ENCODE peak calls at places on chromosome 12, in ten cellular contexts. J, P, B, Z, R, D, Q, H, A and S are unnamed samples.

GRCh38 chr12:96053476-96054261 is 18.3 kb upstream of the LTA4H start:
- DNase-seq in H (no peak), B (no peak), J (no peak), A (no peak), P (no peak), R (no peak), D (no peak), Z (no peak), Q (no peak), S (no peak)

GRCh38 chr12:59650594-59651229 is 54.9 kb downstream of the SLC16A7 start:
- DNase-seq in P (no peak), J (no peak), D (no peak), A (no peak), Z (no peak), H (peak), B (no peak), Q (peak), R (peak), S (no peak)

GRCh38 chr12:111753144-111753881 is 13.4 kb upstream of the ALDH2 start:
- DNase-seq in R (peak), Q (peak), A (peak), D (peak), P (no peak), B (no peak), H (peak), J (no peak), Z (peak), S (no peak)

GRCh38 chr12:42477931-42478330 is 111.6 kb downstream of the PRICKLE1 start:
- DNase-seq in D (peak), Z (no peak), H (no peak), P (no peak), R (peak), B (no peak), J (no peak), A (no peak), Q (no peak), S (no peak)

GRCh38 chr12:18468521-18469075 is 207.3 kb downstream of the PIK3C2G start:
- DNase-seq in B (no peak), Q (no peak), A (peak), R (peak), D (peak), H (peak), P (no peak), J (no peak), Z (no peak), S (no peak)

GRCh38 chr12:121796855-121797751 is 3.6 kb upstream of the RHOF start:
- DNase-seq in R (peak), Q (peak), J (no peak), Z (no peak), P (no peak), H (peak), A (no peak), B (no peak), D (peak), S (no peak)

GRCh38 chr12:127240249-127240929 is 1026.6 kb upstream of the TMEM132C start:
- DNase-seq in J (no peak), R (no peak), B (no peak), D (no peak), Q (peak), A (no peak), H (no peak), Z (no peak), P (no peak), S (no peak)

GRCh38 chr12:25272937-25273526 is 22.3 kb upstream of the KRAS start:
- DNase-seq in A (no peak), Z (no peak), H (no peak), B (no peak), Q (no peak), J (no peak), P (no peak), D (no peak), R (no peak), S (no peak)

GRCh38 chr12:128138125-128138524 is 128.8 kb upstream of the TMEM132C start:
- DNase-seq in P (no peak), J (no peak), D (no peak), H (no peak), Z (no peak), R (no peak), Q (no peak), B (no peak), A (no peak), S (no peak)

GRCh38 chr12:123149088-123149827 is 1.6 kb downstream of the PITPNM2 start:
- DNase-seq in A (no peak), D (peak), R (peak), J (no peak), P (no peak), Z (no peak), B (no peak), H (peak), Q (no peak), S (no peak)